ENCODE peak calls at places on chromosomes 6 and 20, in four cellular contexts. L is upper lobe of right lung; O is kidney tubule cell; F is stimulated activated CD8-positive, alpha-beta memory T cell treated with anti-CD3 and anti-CD28 coated beads, Interleukin-2, amount 100 ng/mL, for 48 hours. P is an unnamed sample.

GRCh38 chr6:41028618-41029486 is 10.2 kb downstream of the UNC5CL start:
- DNase-seq in O (no peak), L (no peak), F (no peak), P (no peak)

GRCh38 chr20:17225891-17226409 is 890 bp upstream of the PCSK2 start:
- DNase-seq in L (peak), F (no peak), O (peak), P (no peak)

GRCh38 chr20:22862645-22863230 is 172.4 kb upstream of the SSTR4 start:
- DNase-seq in O (no peak), L (no peak), F (no peak), P (no peak)

GRCh38 chr20:62760536-62761057 is 35.7 kb upstream of the MRGBP start:
- DNase-seq in F (no peak), L (no peak), O (no peak), P (no peak)

GRCh38 chr6:71375676-71376075 is 87.1 kb downstream of the OGFRL1 start:
- DNase-seq in L (no peak), O (peak), F (no peak), P (no peak)

GRCh38 chr20:40591104-40591503 is 97.9 kb downstream of the MAFB start:
- DNase-seq in L (no peak), O (no peak), F (no peak), P (no peak)

GRCh38 chr6:30722280-30723112 is 2.3 kb downstream of the TUBB start:
- DNase-seq in L (peak), O (peak), F (peak), P (peak)

GRCh38 chr6:102732908-102733307 is 1339.4 kb downstream of the GRIK2 start:
- DNase-seq in L (no peak), O (no peak), F (no peak), P (no peak)

GRCh38 chr6:39184906-39185580 is 44.2 kb downstream of the KCNK5 start:
- DNase-seq in L (peak), O (peak), F (no peak), P (no peak)

GRCh38 chr20:35697696-35698297 is 1.4 kb downstream of the NFS1 start:
- DNase-seq in O (no peak), L (peak), F (no peak), P (no peak)